ENCODE peak calls at places on chromosome 7, in six cellular contexts. J is stimulated activated CD8-positive, alpha-beta memory T cell treated with anti-CD3 and anti-CD28 coated beads, Interleukin-15, amount 100 ng/mL, for 24 hours; O is HCEC 1CT; N is HEK293T; Z is transverse colon; I is nucleus accumbens. Y is an unnamed sample.

GRCh38 chr7:44138698-44139097 is 2.4 kb downstream of the MYL7 start:
- DNase-seq in J (no peak), O (no peak), N (no peak), Z (no peak), I (no peak), Y (no peak)

GRCh38 chr7:148975896-148976295 is 52.4 kb downstream of the PDIA4 start:
- DNase-seq in J (no peak), O (no peak), N (no peak), Z (no peak), I (no peak), Y (no peak)

GRCh38 chr7:135416431-135416830 is 93.5 kb downstream of the CNOT4 start:
- DNase-seq in J (no peak), O (no peak), N (no peak), Z (no peak), I (no peak), Y (no peak)

GRCh38 chr7:159114981-159115380 is 29.7 kb downstream of the VIPR2 start:
- DNase-seq in J (no peak), O (no peak), N (no peak), Z (no peak), I (no peak), Y (no peak)

GRCh38 chr7:47771301-47771989 is 176.8 kb downstream of the PKD1L1 start:
- DNase-seq in J (no peak), O (no peak), N (no peak), Z (no peak), I (no peak), Y (no peak)

GRCh38 chr7:14380881-14381280 is 391.4 kb upstream of the ETV1 start:
- DNase-seq in J (no peak), O (no peak), N (no peak), Z (no peak), I (no peak), Y (no peak)

GRCh38 chr7:46835556-46835955 is 746.4 kb downstream of the TNS3 start:
- DNase-seq in J (no peak), O (no peak), N (no peak), Z (no peak), I (no peak), Y (no peak)

GRCh38 chr7:49660170-49660783 is 113.2 kb upstream of the VWC2 start:
- DNase-seq in J (no peak), O (no peak), N (no peak), Z (no peak), I (no peak), Y (no peak)

GRCh38 chr7:29946428-29947186 is 43.0 kb downstream of the SCRN1 start:
- DNase-seq in J (no peak), O (peak; percentile 5), N (peak; percentile 44), Z (peak; percentile 15), I (no peak), Y (no peak)

GRCh38 chr7:82594665-82595064 is 151.1 kb upstream of the CACNA2D1 start:
- DNase-seq in J (no peak), O (no peak), N (no peak), Z (no peak), I (no peak), Y (peak; percentile 95)

GRCh38 chr7:11753441-11753840 is 78.6 kb downstream of the THSD7A start:
- DNase-seq in J (no peak), O (no peak), N (no peak), Z (no peak), I (no peak), Y (peak; percentile 9)

GRCh38 chr7:17289074-17289665 is 9.3 kb upstream of the AHR start:
- DNase-seq in J (no peak), O (no peak), N (no peak), Z (no peak), I (no peak), Y (no peak)

GRCh38 chr7:141558544-141559183 is 7.5 kb downstream of the AGK start:
- DNase-seq in J (no peak), O (peak; percentile 56), N (no peak), Z (no peak), I (no peak), Y (no peak)

GRCh38 chr7:117323877-117324699 is 1.2 kb upstream of the WNT2 start:
- DNase-seq in J (no peak), O (no peak), N (no peak), Z (no peak), I (no peak), Y (peak; percentile 66)

GRCh38 chr7:94908204-94909022 is 1.0 kb downstream of the PPP1R9A start:
- DNase-seq in J (no peak), O (no peak), N (peak; percentile 42), Z (peak; percentile 29), I (no peak), Y (peak; percentile 83)

GRCh38 chr7:20172736-20173334 is 44.3 kb downstream of the MACC1 start:
- DNase-seq in J (no peak), O (peak; percentile 74), N (peak; percentile 70), Z (peak; percentile 62), I (no peak), Y (peak; percentile 81)

GRCh38 chr7:116353614-116354013 is 143.3 kb downstream of the TES start:
- DNase-seq in J (no peak), O (peak; percentile 9), N (no peak), Z (peak; percentile 22), I (no peak), Y (no peak)

GRCh38 chr7:30160329-30160728 is 25.5 kb downstream of the MTURN start:
- DNase-seq in J (no peak), O (no peak), N (no peak), Z (no peak), I (no peak), Y (no peak)

GRCh38 chr7:153193144-153193595 is 433.6 kb downstream of the ACTR3B start:
- DNase-seq in J (no peak), O (no peak), N (peak; percentile 83), Z (peak; percentile 9), I (no peak), Y (peak; percentile 70)

GRCh38 chr7:96184783-96185182 is 137.1 kb downstream of the SLC25A13 start:
- DNase-seq in J (no peak), O (no peak), N (no peak), Z (no peak), I (no peak), Y (no peak)

Y was measured in neural progenitor cell.